ENCODE peak calls at places on chromosomes 12 and 14, in six cellular contexts. Q is neuronal stem cell, M is NCI-H2081 treated with DMSO at 0.1 percent for 48 hours, P is NB4, U is astrocyte of the spinal cord, L is germinal center. Z is an unnamed sample.

GRCh38 chr12:774051-774614 is 21.8 kb downstream of the WNK1 start:
- DNase-seq in U (no peak), L (no peak), P (no peak), M (no peak), Q (no peak), Z (no peak)

GRCh38 chr12:124273630-124274029 is 21.3 kb upstream of the RFLNA start:
- DNase-seq in Q (no peak), U (peak), P (peak), L (peak), M (no peak), Z (peak)

GRCh38 chr12:128513831-128514230 is 246.9 kb downstream of the TMEM132C start:
- DNase-seq in Q (no peak), P (no peak), M (no peak), L (no peak), U (no peak), Z (no peak)

GRCh38 chr14:94370524-94370910 is 17.9 kb downstream of the SERPINA1 start:
- DNase-seq in Q (no peak), L (no peak), M (no peak), U (no peak), P (no peak), Z (no peak)

GRCh38 chr12:123046431-123046830 is 66.0 kb downstream of the ARL6IP4 start:
- DNase-seq in Q (no peak), U (no peak), M (no peak), L (no peak), P (no peak), Z (no peak)

GRCh38 chr12:66467932-66468331 is 165.6 kb downstream of the HELB start:
- DNase-seq in Q (no peak), L (no peak), M (no peak), U (no peak), P (peak), Z (peak)

GRCh38 chr12:75784591-75784990 is 247.0 kb downstream of the PHLDA1 start:
- DNase-seq in Q (no peak), M (no peak), U (peak), P (peak), L (no peak), Z (peak)

GRCh38 chr14:77303417-77304156 is 17.1 kb downstream of the POMT2 start:
- DNase-seq in M (no peak), L (no peak), Q (no peak), P (peak), U (peak), Z (no peak)

GRCh38 chr12:47870175-47870781 is 34.5 kb downstream of the VDR start:
- DNase-seq in P (peak), U (no peak), M (no peak), L (no peak), Q (peak), Z (peak)

GRCh38 chr12:53192531-53193021 is 11.9 kb upstream of the CSAD start:
- DNase-seq in M (no peak), U (no peak), L (no peak), P (no peak), Q (no peak), Z (no peak)

GRCh38 chr12:131009595-131010270 is 56.0 kb downstream of the ADGRD1 start:
- DNase-seq in Q (no peak), L (no peak), M (no peak), P (no peak), U (no peak), Z (no peak)

GRCh38 chr14:24270537-24271133 is 762 bp downstream of the RABGGTA start:
- DNase-seq in L (no peak), P (no peak), U (no peak), M (no peak), Q (peak), Z (no peak)

GRCh38 chr12:47270782-47271664 is 191.3 kb upstream of the AMIGO2 start:
- DNase-seq in P (peak), U (peak), M (no peak), Q (no peak), L (no peak), Z (no peak)

GRCh38 chr14:100305446-100306255 is 593 bp downstream of the SLC25A29 start:
- DNase-seq in U (peak), L (no peak), P (peak), Q (no peak), M (no peak), Z (peak)

Z was measured in OCI-LY7.